ENCODE peak calls at places on chromosomes 6 and 20, in nine cellular contexts. Y is HEK293T, J is SW480, I is NCI-H1105 treated with DMSO at 0.1 percent for 48 hours, Z is nucleus accumbens, T is cardiac muscle cell, O is T-helper 1 cell, F is NCI-H748 treated with DMSO at 0.1 percent for 48 hours, K is epithelial cell of prostate. R is an unnamed sample.

GRCh38 chr6:101178748-101179147 is 214.8 kb upstream of the GRIK2 start:
- DNase-seq in Y (no peak), J (no peak), I (no peak), Z (no peak), T (peak), O (no peak), F (no peak), K (no peak), R (no peak)

GRCh38 chr6:116580198-116580597 is 8.9 kb downstream of the RWDD1 start:
- DNase-seq in Y (no peak), J (no peak), I (no peak), Z (no peak), T (peak), O (no peak), F (no peak), K (no peak), R (no peak)

GRCh38 chr20:54133434-54134427 is 40.1 kb downstream of the CYP24A1 start:
- DNase-seq in Y (no peak), J (peak), I (no peak), Z (no peak), T (peak), O (no peak), F (no peak), K (no peak), R (no peak)

GRCh38 chr6:25172819-25173218 is 106.4 kb upstream of the CARMIL1 start:
- DNase-seq in Y (no peak), J (peak), I (no peak), Z (no peak), T (peak), O (no peak), F (no peak), K (no peak), R (no peak)

GRCh38 chr6:93272201-93272600 is 147.2 kb downstream of the EPHA7 start:
- DNase-seq in Y (no peak), J (no peak), I (no peak), Z (no peak), T (no peak), O (no peak), F (peak), K (no peak), R (no peak)

GRCh38 chr6:3281669-3282460 is 23.1 kb downstream of the PSMG4 start:
- DNase-seq in Y (no peak), J (no peak), I (no peak), Z (no peak), T (peak), O (no peak), F (no peak), K (peak), R (no peak)

GRCh38 chr6:80923816-80924215 is 817.3 kb downstream of the BCKDHB start:
- DNase-seq in Y (no peak), J (no peak), I (no peak), Z (no peak), T (no peak), O (no peak), F (no peak), K (no peak), R (no peak)

GRCh38 chr20:49877254-49877990 is 37.9 kb downstream of the SPATA2 start:
- DNase-seq in Y (no peak), J (no peak), I (no peak), Z (no peak), T (no peak), O (no peak), F (no peak), K (no peak), R (no peak)

GRCh38 chr6:160156842-160157241 is 35.2 kb downstream of the SLC22A1 start:
- DNase-seq in Y (no peak), J (no peak), I (no peak), Z (no peak), T (peak), O (no peak), F (no peak), K (no peak), R (no peak)

GRCh38 chr6:163565140-163565539 is 150.6 kb downstream of the QKI start:
- DNase-seq in Y (no peak), J (no peak), I (no peak), Z (no peak), T (peak), O (no peak), F (no peak), K (no peak), R (no peak)

GRCh38 chr6:46677314-46677654 is 10.4 kb upstream of the TDRD6 start:
- DNase-seq in Y (peak), J (no peak), I (peak), Z (no peak), T (no peak), O (no peak), F (no peak), K (no peak), R (no peak)

GRCh38 chr6:105989178-105989577 is 97.0 kb upstream of the PRDM1 start:
- DNase-seq in Y (no peak), J (no peak), I (no peak), Z (no peak), T (no peak), O (no peak), F (no peak), K (no peak), R (no peak)

GRCh38 chr6:47153066-47153755 is 111.1 kb upstream of the ADGRF1 start:
- DNase-seq in Y (no peak), J (no peak), I (no peak), Z (no peak), T (peak), O (no peak), F (no peak), K (no peak), R (peak)

GRCh38 chr6:89985744-89986493 is 91.7 kb downstream of the GJA10 start:
- DNase-seq in Y (no peak), J (no peak), I (no peak), Z (peak), T (peak), O (no peak), F (no peak), K (no peak), R (no peak)

GRCh38 chr6:64777941-64778785 is 928.9 kb downstream of the EYS start:
- DNase-seq in Y (no peak), J (no peak), I (no peak), Z (no peak), T (peak), O (no peak), F (no peak), K (peak), R (no peak)

GRCh38 chr6:1611322-1611571 is 1.5 kb downstream of the FOXC1 start:
- DNase-seq in Y (no peak), J (peak), I (peak), Z (no peak), T (peak), O (no peak), F (peak), K (no peak), R (no peak)

GRCh38 chr6:43076928-43077809 is 1.1 kb downstream of the PTK7 start:
- DNase-seq in Y (peak), J (no peak), I (peak), Z (no peak), T (peak), O (no peak), F (peak), K (no peak), R (no peak)

GRCh38 chr20:33010674-33011449 is 3.4 kb downstream of the BPIFB2 start:
- DNase-seq in Y (no peak), J (no peak), I (no peak), Z (no peak), T (no peak), O (no peak), F (no peak), K (no peak), R (no peak)

GRCh38 chr20:45365444-45365970 is 2.6 kb downstream of the SYS1 start:
- DNase-seq in Y (no peak), J (no peak), I (no peak), Z (no peak), T (no peak), O (no peak), F (no peak), K (no peak), R (no peak)

GRCh38 chr6:150028799-150029198 is 3.5 kb upstream of the RAET1L start:
- DNase-seq in Y (no peak), J (no peak), I (no peak), Z (no peak), T (no peak), O (no peak), F (no peak), K (no peak), R (no peak)

GRCh38 chr6:34090935-34091334 is 55.0 kb downstream of the GRM4 start:
- DNase-seq in Y (no peak), J (no peak), I (no peak), Z (no peak), T (no peak), O (no peak), F (no peak), K (no peak), R (no peak)

GRCh38 chr6:25263602-25264001 is 15.6 kb upstream of the CARMIL1 start:
- DNase-seq in Y (no peak), J (no peak), I (no peak), Z (no peak), T (peak), O (no peak), F (no peak), K (no peak), R (no peak)

GRCh38 chr6:99348823-99349619 is 453 bp downstream of the FAXC start:
- DNase-seq in Y (peak), J (no peak), I (peak), Z (no peak), T (peak), O (no peak), F (peak), K (no peak), R (peak)

GRCh38 chr20:6122111-6122872 is 538 bp downstream of the FERMT1 start:
- DNase-seq in Y (no peak), J (peak), I (peak), Z (no peak), T (peak), O (no peak), F (peak), K (peak), R (peak)

GRCh38 chr6:114581293-114581692 is 238.5 kb upstream of the HS3ST5 start:
- DNase-seq in Y (no peak), J (no peak), I (peak), Z (no peak), T (no peak), O (no peak), F (no peak), K (no peak), R (no peak)

GRCh38 chr20:61748376-61748775 is 317.3 kb downstream of the TAF4 start:
- DNase-seq in Y (no peak), J (no peak), I (no peak), Z (no peak), T (no peak), O (no peak), F (no peak), K (no peak), R (no peak)

GRCh38 chr20:16444056-16444777 is 129.0 kb downstream of the KIF16B start:
- DNase-seq in Y (no peak), J (no peak), I (no peak), Z (no peak), T (peak), O (no peak), F (no peak), K (no peak), R (peak)

GRCh38 chr6:37230104-37230503 is 27.5 kb upstream of the TBC1D22B start:
- DNase-seq in Y (no peak), J (no peak), I (no peak), Z (no peak), T (no peak), O (no peak), F (no peak), K (no peak), R (no peak)

GRCh38 chr6:72579865-72580264 is 42.0 kb upstream of the KCNQ5 start:
- DNase-seq in Y (no peak), J (no peak), I (no peak), Z (no peak), T (peak), O (no peak), F (no peak), K (no peak), R (no peak)

GRCh38 chr6:119110601-119111548 is 32.4 kb upstream of the FAM184A start:
- DNase-seq in Y (peak), J (peak), I (peak), Z (no peak), T (peak), O (peak), F (peak), K (no peak), R (peak)

GRCh38 chr6:30837870-30838269 is 46.4 kb upstream of the DDR1 start:
- DNase-seq in Y (no peak), J (no peak), I (no peak), Z (no peak), T (no peak), O (no peak), F (no peak), K (no peak), R (no peak)

GRCh38 chr6:111850288-111850937 is 22.8 kb downstream of the FYN start:
- DNase-seq in Y (no peak), J (no peak), I (no peak), Z (peak), T (no peak), O (no peak), F (no peak), K (no peak), R (no peak)

GRCh38 chr20:57611605-57612311 is 8.5 kb downstream of the ZBP1 start:
- DNase-seq in Y (no peak), J (peak), I (no peak), Z (no peak), T (no peak), O (no peak), F (no peak), K (no peak), R (no peak)

GRCh38 chr6:90273863-90274262 is 22.8 kb downstream of the BACH2 start:
- DNase-seq in Y (no peak), J (no peak), I (no peak), Z (no peak), T (no peak), O (no peak), F (no peak), K (no peak), R (no peak)

GRCh38 chr6:127300411-127300810 is 33.7 kb downstream of the RNF146 start:
- DNase-seq in Y (no peak), J (no peak), I (no peak), Z (no peak), T (peak), O (no peak), F (no peak), K (no peak), R (no peak)

GRCh38 chr6:6002005-6002808 is 4.5 kb downstream of the NRN1 start:
- DNase-seq in Y (no peak), J (no peak), I (no peak), Z (no peak), T (no peak), O (no peak), F (no peak), K (no peak), R (peak)

GRCh38 chr6:155371230-155371629 is 56.9 kb upstream of the TFB1M start:
- DNase-seq in Y (no peak), J (no peak), I (no peak), Z (no peak), T (no peak), O (no peak), F (no peak), K (no peak), R (no peak)

GRCh38 chr20:6855074-6855473 is 87.6 kb downstream of the BMP2 start:
- DNase-seq in Y (no peak), J (no peak), I (no peak), Z (no peak), T (no peak), O (no peak), F (no peak), K (no peak), R (no peak)

GRCh38 chr20:21820688-21821087 is 115.2 kb downstream of the PAX1 start:
- DNase-seq in Y (no peak), J (no peak), I (peak), Z (no peak), T (no peak), O (no peak), F (no peak), K (no peak), R (no peak)

GRCh38 chr6:68008445-68008844 is 626.6 kb upstream of the ADGRB3 start:
- DNase-seq in Y (no peak), J (no peak), I (no peak), Z (no peak), T (peak), O (no peak), F (no peak), K (no peak), R (no peak)